ENCODE peak calls at places on chromosomes 7 and 10, in nine cellular contexts. O is upper lobe of left lung; U is PC-9; Z is CD8-positive, alpha-beta memory T cell; N is aorta; I is bronchial epithelial cell; P is GM06990; F is colonic mucosa; Y is HAP-1. A is an unnamed sample.

GRCh38 chr10:96840841-96841518 is 8.9 kb downstream of the LCOR start:
- DNase-seq in O (peak; percentile 49), U (peak; percentile 70), Z (no peak), N (no peak), I (peak; percentile 89), P (no peak), F (no peak), Y (no peak), A (no peak)

GRCh38 chr10:78313636-78314035 is 280.0 kb downstream of the RPS24 start:
- DNase-seq in O (no peak), U (no peak), Z (no peak), N (no peak), I (no peak), P (no peak), F (peak; percentile 7), Y (no peak), A (no peak)

GRCh38 chr10:11150255-11150731 is 132.6 kb downstream of the CELF2 start:
- DNase-seq in O (no peak), U (no peak), Z (peak; percentile 73), N (no peak), I (no peak), P (no peak), F (no peak), Y (no peak), A (no peak)

GRCh38 chr7:140390466-140391190 is 7.7 kb downstream of the SLC37A3 start:
- DNase-seq in O (peak; percentile 23), U (no peak), Z (no peak), N (no peak), I (no peak), P (peak; percentile 32), F (no peak), Y (no peak), A (no peak)

GRCh38 chr7:134741901-134742635 is 37.4 kb upstream of the CALD1 start:
- DNase-seq in O (no peak), U (no peak), Z (no peak), N (peak; percentile 77), I (peak; percentile 77), P (no peak), F (no peak), Y (no peak), A (no peak)

GRCh38 chr10:61750943-61751471 is 88.3 kb downstream of the CABCOCO1 start:
- DNase-seq in O (peak; percentile 81), U (no peak), Z (peak; percentile 55), N (peak; percentile 78), I (peak; percentile 55), P (peak; percentile 31), F (peak; percentile 89), Y (peak; percentile 58), A (peak; percentile 53)

GRCh38 chr7:112414855-112415490 is 35.3 kb upstream of the IFRD1 start:
- DNase-seq in O (no peak), U (no peak), Z (no peak), N (no peak), I (peak; percentile 57), P (no peak), F (no peak), Y (peak; percentile 68), A (no peak)

GRCh38 chr7:138228764-138229163 is 152.5 kb downstream of the AKR1D1 start:
- DNase-seq in O (no peak), U (no peak), Z (no peak), N (no peak), I (no peak), P (no peak), F (no peak), Y (no peak), A (no peak)

GRCh38 chr7:157485361-157485831 is 148.6 kb downstream of the DNAJB6 start:
- DNase-seq in O (no peak), U (no peak), Z (no peak), N (peak; percentile 36), I (no peak), P (no peak), F (no peak), Y (no peak), A (no peak)

GRCh38 chr7:138625849-138626230 is 75.3 kb downstream of the SVOPL start:
- DNase-seq in O (no peak), U (peak; percentile 29), Z (no peak), N (no peak), I (no peak), P (no peak), F (no peak), Y (no peak), A (no peak)

GRCh38 chr7:94045566-94045965 is 41.4 kb upstream of the BET1 start:
- DNase-seq in O (no peak), U (no peak), Z (no peak), N (no peak), I (peak; percentile 42), P (no peak), F (no peak), Y (no peak), A (no peak)
- H3K4me3 ChIP-seq in O (no peak overlapping the region), U (no peak overlapping the region), Z (no peak overlapping the region), N (no peak overlapping the region), I (no peak overlapping the region), P (no peak overlapping the region), F (no peak overlapping the region), Y (no peak overlapping the region), A (no peak overlapping the region)

GRCh38 chr10:95651346-95652115 is 5.0 kb downstream of the ALDH18A1 start:
- DNase-seq in O (no peak), U (no peak), Z (no peak), N (no peak), I (no peak), P (no peak), F (no peak), Y (no peak), A (no peak)

GRCh38 chr10:95646160-95646559 is 10.4 kb downstream of the ALDH18A1 start:
- DNase-seq in O (no peak), U (no peak), Z (no peak), N (no peak), I (no peak), P (no peak), F (peak; percentile 79), Y (no peak), A (no peak)

GRCh38 chr10:95648138-95648537 is 8.4 kb downstream of the ALDH18A1 start:
- DNase-seq in O (no peak), U (no peak), Z (no peak), N (no peak), I (no peak), P (no peak), F (no peak), Y (no peak), A (no peak)

GRCh38 chr10:95653895-95654294 is 2.6 kb downstream of the ALDH18A1 start:
- DNase-seq in O (no peak), U (no peak), Z (no peak), N (no peak), I (no peak), P (no peak), F (no peak), Y (no peak), A (no peak)

GRCh38 chr10:95650232-95650631 is 6.3 kb downstream of the ALDH18A1 start:
- DNase-seq in O (no peak), U (no peak), Z (no peak), N (no peak), I (no peak), P (no peak), F (no peak), Y (no peak), A (no peak)
- H3K36me3 ChIP-seq in O (peaks cover 30% of the 10 kb centered on the region), U (peaks cover 17% of the 10 kb centered on the region), Z (peaks cover 23% of the 10 kb centered on the region), N (no peaks in the 10 kb centered on the region), I (peaks cover 6% of the 10 kb centered on the region), P (peaks cover 10% of the 10 kb centered on the region), F (peaks cover 11% of the 10 kb centered on the region), Y (peaks cover 68% of the 10 kb centered on the region), A (peaks cover 67% of the 10 kb centered on the region)

DNA sequence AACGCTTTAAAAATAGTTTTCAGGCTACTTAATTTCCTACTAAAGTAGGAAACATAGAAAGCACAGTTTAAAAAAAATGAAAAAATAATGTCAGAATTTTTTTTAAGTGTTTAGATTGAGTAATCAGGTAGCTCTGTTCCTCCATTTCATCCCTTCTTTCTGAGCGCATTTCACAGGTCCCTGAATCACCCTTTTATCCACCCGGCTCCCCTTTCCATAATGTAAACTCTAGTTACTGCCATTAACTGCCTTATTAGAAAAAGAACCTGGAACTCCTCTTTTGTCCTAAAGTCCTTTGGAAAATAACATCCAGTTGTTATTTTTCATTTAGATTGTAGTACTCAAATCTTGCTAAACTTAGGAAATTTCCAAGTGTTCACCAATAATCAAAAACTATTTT is 5.8 kb downstream of the KCND2 start:
- DNase-seq in O (no peak), U (no peak), Z (no peak), N (no peak), I (no peak), P (no peak), F (no peak), Y (no peak), A (no peak)
- H3K4me3 ChIP-seq in O (no peak overlapping the region), U (no peak overlapping the region), Z (no peak overlapping the region), N (no peak overlapping the region), I (no peak overlapping the region), P (no peak overlapping the region), F (no peak overlapping the region), Y (no peak overlapping the region), A (no peak overlapping the region)

DNA sequence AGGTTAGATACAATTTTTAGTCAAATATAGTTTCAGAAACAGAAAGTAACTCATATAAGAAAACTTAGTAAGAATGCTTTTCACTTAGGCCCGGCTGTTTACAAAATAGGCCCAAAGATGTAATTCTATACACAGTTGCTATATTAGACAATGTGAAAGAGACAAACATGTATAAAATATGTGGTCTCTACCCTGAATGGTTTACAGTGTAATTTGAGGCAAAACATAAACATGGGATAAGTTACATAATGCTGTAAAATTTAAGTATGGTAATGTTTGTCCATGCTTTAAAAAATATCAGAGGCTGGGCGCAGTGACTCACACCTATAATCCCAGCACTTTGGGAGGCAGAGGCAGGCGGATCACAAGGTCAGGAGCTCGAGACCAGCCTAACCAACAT is 18.7 kb downstream of the KRIT1 start:
- DNase-seq in O (no peak), U (no peak), Z (no peak), N (no peak), I (no peak), P (no peak), F (no peak), Y (no peak), A (no peak)
- H3K36me3 ChIP-seq in O (peaks cover 80% of the 10 kb centered on the region), U (peaks cover 22% of the 10 kb centered on the region), Z (peaks cover 21% of the 10 kb centered on the region), N (no peaks in the 10 kb centered on the region), I (peaks cover 4% of the 10 kb centered on the region), P (peaks cover 2% of the 10 kb centered on the region), F (peaks cover 4% of the 10 kb centered on the region), Y (peaks cover 42% of the 10 kb centered on the region), A (no peaks in the 10 kb centered on the region)

GRCh38 chr7:2863461-2864066 is 19.5 kb upstream of the GNA12 start:
- DNase-seq in O (peak; percentile 82), U (peak; percentile 96), Z (peak; percentile 69), N (peak; percentile 93), I (peak; percentile 89), P (peak; percentile 80), F (peak; percentile 68), Y (no peak), A (peak; percentile 81)
- H3K4me3 ChIP-seq in O (no peak overlapping the region), U (peak overlapping the region; percentile 58), Z (peak overlapping the region; percentile 32), N (no peak overlapping the region), I (no peak overlapping the region), P (peak overlapping the region; percentile 28), F (no peak overlapping the region), Y (no peak overlapping the region), A (peak overlapping the region; percentile 20)

DNA sequence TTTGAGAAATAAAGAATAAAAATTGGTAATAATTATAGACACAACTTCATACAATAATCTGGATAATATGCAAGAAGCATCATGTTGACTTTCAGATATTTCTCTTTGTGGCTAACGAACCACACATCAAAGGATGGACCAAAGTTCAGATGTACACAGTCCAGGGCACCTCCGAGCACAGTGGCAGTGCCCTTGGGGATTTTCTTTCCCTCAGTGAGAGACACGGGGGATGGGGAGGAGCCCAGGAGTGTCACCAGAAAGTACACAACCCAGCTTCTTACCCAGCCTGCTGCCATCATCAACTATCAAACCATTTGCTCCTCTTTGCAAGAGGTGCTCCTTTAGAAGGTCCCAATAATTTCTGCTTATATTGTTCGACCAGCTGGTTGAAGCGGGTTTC is 33.2 kb downstream of the RBM28 start:
- DNase-seq in O (no peak), U (no peak), Z (no peak), N (no peak), I (no peak), P (no peak), F (no peak), Y (no peak), A (no peak)
- H3K36me3 ChIP-seq in O (peaks cover 97% of the 10 kb centered on the region), U (peaks cover 48% of the 10 kb centered on the region), Z (peaks cover 68% of the 10 kb centered on the region), N (peaks cover 24% of the 10 kb centered on the region), I (peaks cover 30% of the 10 kb centered on the region), P (peaks cover 21% of the 10 kb centered on the region), F (peaks cover 13% of the 10 kb centered on the region), Y (peaks cover 83% of the 10 kb centered on the region), A (peaks cover 82% of the 10 kb centered on the region)